ENCODE peak calls at places on chromosomes 2 and 18, in eight cellular contexts. K is WERI-Rb-1, Y is hepatocyte, J is ascending aorta, V is kidney epithelial cell, C is prostate gland, M is tibial nerve, U is lung. O is an unnamed sample.

GRCh38 chr18:76771132-76771824 is 51.1 kb upstream of the ZNF236 start:
- DNase-seq in U (no peak), Y (no peak), J (no peak), C (no peak), V (no peak), M (no peak), K (peak), O (no peak)

GRCh38 chr2:219354582-219354981 is 22.0 kb upstream of the RESP18 start:
- DNase-seq in J (no peak), K (no peak), C (no peak), Y (no peak), V (no peak), U (no peak), M (no peak), O (no peak)

GRCh38 chr2:241378816-241379215 is 22.7 kb downstream of the FARP2 start:
- DNase-seq in J (no peak), V (no peak), K (no peak), U (no peak), C (no peak), M (no peak), Y (no peak), O (no peak)

GRCh38 chr2:70371753-70372152 is 69.9 kb upstream of the FAM136A start:
- DNase-seq in M (no peak), C (no peak), Y (no peak), V (peak), U (no peak), K (no peak), J (no peak), O (no peak)

GRCh38 chr2:48126180-48126579 is 219.9 kb upstream of the FBXO11 start:
- DNase-seq in U (no peak), C (no peak), Y (peak), V (peak), K (no peak), J (no peak), M (no peak), O (no peak)

GRCh38 chr2:69061518-69061917 is 48.5 kb downstream of the ANTXR1 start:
- DNase-seq in J (no peak), C (no peak), Y (no peak), K (no peak), M (no peak), V (no peak), U (no peak), O (no peak)

GRCh38 chr2:33236457-33236856 is 240.0 kb upstream of the RASGRP3 start:
- DNase-seq in K (no peak), U (no peak), C (no peak), J (no peak), V (no peak), M (no peak), Y (no peak), O (no peak)

GRCh38 chr2:9222246-9222898 is 15.8 kb downstream of the ASAP2 start:
- DNase-seq in V (no peak), Y (no peak), K (no peak), J (peak), U (no peak), C (peak), M (no peak), O (no peak)

GRCh38 chr18:21167641-21168372 is 56.2 kb upstream of the ROCK1 start:
- DNase-seq in V (no peak), M (no peak), U (peak), C (peak), K (no peak), J (no peak), Y (peak), O (peak)

GRCh38 chr18:75393721-75394120 is 33.8 kb downstream of the SMIM21 start:
- DNase-seq in C (no peak), V (no peak), M (no peak), K (no peak), U (no peak), J (no peak), Y (no peak), O (peak)

GRCh38 chr2:131646669-131647297 is 119.1 kb downstream of the CCDC74A start:
- DNase-seq in M (no peak), V (no peak), U (no peak), C (no peak), K (no peak), J (no peak), Y (no peak), O (no peak)

GRCh38 chr2:16284941-16285625 is 344.7 kb downstream of the MYCN start:
- DNase-seq in K (peak), M (no peak), U (no peak), V (no peak), J (no peak), Y (no peak), C (no peak), O (no peak)

GRCh38 chr2:193542762-193543161 is 1348.0 kb upstream of the TMEFF2 start:
- DNase-seq in Y (no peak), K (no peak), C (no peak), V (no peak), J (no peak), M (no peak), U (no peak), O (no peak)

GRCh38 chr2:227180286-227180685 is 15.9 kb downstream of the COL4A3 start:
- DNase-seq in J (no peak), K (no peak), V (no peak), U (no peak), Y (no peak), C (peak), M (no peak), O (no peak)

GRCh38 chr2:190344275-190344827 is 962 bp downstream of the INPP1 start:
- DNase-seq in U (peak), Y (peak), K (peak), M (peak), C (peak), J (no peak), V (no peak), O (no peak)

DNA sequence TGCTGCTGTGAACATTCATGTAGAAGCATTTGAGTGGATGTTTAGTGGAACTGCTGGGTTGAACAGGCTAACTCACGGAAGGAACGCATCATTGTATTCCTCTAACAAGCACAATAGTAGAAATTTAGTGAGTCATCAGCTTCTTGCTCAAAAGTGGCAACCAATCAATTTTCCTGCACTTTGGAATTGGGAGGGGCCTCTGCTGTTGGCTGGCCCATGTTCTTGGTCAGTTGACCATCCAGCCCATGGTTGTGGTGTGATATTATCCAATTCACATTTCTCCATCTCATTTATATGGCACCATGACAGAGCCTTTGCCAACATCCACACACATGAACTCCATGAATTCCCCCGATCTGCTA is 95.0 kb downstream of the TNFRSF11A start:
- DNase-seq in M (no peak), U (no peak), Y (peak), V (no peak), C (no peak), J (peak), K (no peak), O (no peak)
- H3K4me3 ChIP-seq in M (peak), U (no peak), Y (no peak), V (no peak), C (no peak), J (peak), K (no peak), O (no peak)

DNA sequence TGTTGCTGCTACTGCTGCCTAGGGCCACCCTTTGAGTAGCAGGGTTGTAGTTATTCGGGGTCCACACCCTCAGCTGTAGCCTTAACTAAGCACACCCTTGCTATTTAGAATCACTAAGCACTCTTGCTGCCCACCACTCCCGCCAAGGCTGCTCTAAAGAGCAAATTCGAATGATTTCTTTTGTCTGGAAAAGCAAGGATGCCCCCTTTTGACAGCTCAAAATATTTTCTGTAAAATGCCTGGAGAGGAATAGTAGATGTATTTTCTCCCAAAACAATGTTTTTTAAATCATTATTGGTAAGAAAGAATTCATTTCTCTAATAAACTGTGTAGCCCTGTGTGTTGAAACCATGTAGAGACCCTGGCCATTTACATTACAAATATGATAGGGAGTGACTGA is 80.8 kb upstream of the PAPOLG start:
- DNase-seq in J (no peak), M (no peak), V (no peak), Y (no peak), K (no peak), C (no peak), U (no peak), O (no peak)
- TF ChIP-seq CTCF in J (no peak), M (no peak), V (no peak), Y (peak), K (peak), C (no peak), U (no peak), O (no peak)

GRCh38 chr2:57516740-57517340 is 529.8 kb upstream of the VRK2 start:
- DNase-seq in C (no peak), Y (peak), K (no peak), U (no peak), J (no peak), M (no peak), V (no peak), O (no peak)
- H3K4me3 ChIP-seq in C (no peak), Y (no peak), K (no peak), U (no peak), J (no peak), M (no peak), V (no peak), O (no peak)

DNA sequence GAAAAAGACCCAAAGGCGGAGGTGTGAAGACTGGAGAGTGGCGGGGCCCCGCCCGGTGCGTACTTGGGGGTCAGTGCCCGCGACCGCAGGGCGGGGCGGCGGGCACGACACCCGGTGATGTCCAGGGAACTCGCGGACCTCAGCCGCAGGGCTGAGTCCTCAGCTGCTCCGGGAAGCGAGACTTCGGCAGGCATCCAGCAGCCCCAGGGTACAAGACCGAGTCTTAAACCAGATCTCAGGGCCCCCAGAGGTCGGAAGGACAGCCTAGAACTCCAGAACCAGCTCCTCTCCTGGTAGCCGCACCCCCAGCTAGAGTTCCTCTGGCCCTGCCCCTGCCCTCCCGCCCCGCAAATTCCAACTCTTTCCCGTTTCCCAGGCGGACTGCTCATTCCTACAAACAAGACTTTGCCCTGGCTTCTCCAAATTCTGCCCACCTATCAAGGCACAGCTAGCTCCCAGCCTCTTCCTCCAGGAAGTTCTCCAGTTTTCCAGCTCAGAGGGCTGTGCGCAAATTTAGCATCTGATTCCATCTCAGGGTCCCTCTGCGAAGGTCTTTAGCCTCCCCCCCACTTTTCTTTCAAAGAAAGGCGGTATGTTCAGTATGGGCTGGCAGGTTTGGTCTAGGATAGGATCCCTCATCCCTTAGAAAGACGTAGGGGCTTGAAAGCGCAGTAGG is 26.0 kb upstream of the NOTO start:
- DNase-seq in K (peak), V (no peak), M (no peak), C (no peak), U (no peak), J (no peak), Y (peak), O (no peak)
- TF ChIP-seq CTCF in K (peak), V (no peak), M (no peak), C (no peak), U (no peak), J (no peak), Y (no peak), O (no peak)

O was measured in LNCaP clone FGC.